ENCODE peak calls at places on chromosome 20, in nine cellular contexts. O is GM23338, Z is neural progenitor cell, R is OCI-LY7, G is PC-3, B is hepatocyte, H is MM.1S, Y is HCT116, M is SK-N-SH. X is an unnamed sample.

GRCh38 chr20:35618372-35619131 is 2.9 kb downstream of the SPAG4 start:
- DNase-seq in M (peak; percentile 37), B (no peak), G (peak; percentile 46), O (peak; percentile 47), Y (no peak), R (peak; percentile 58), H (no peak), Z (peak; percentile 57), X (peak; percentile 62)

GRCh38 chr20:37526238-37526838 is 1.3 kb downstream of the BLCAP start:
- DNase-seq in O (peak; percentile 93), R (peak; percentile 45), M (peak; percentile 82), H (no peak), Z (peak; percentile 77), Y (no peak), B (peak; percentile 64), G (peak; percentile 67), X (peak; percentile 72)

GRCh38 chr20:12153616-12154015 is 235.9 kb downstream of the BTBD3 start:
- DNase-seq in Y (no peak), M (no peak), Z (no peak), R (no peak), G (peak; percentile 81), H (no peak), O (no peak), B (no peak), X (no peak)

GRCh38 chr20:63655249-63655648 is 2.0 kb upstream of the STMN3 start:
- DNase-seq in Y (no peak), O (no peak), H (no peak), Z (no peak), B (no peak), M (no peak), R (no peak), G (no peak), X (no peak)

GRCh38 chr20:38692436-38693411 is 31.6 kb upstream of the SLC32A1 start:
- DNase-seq in Y (peak; percentile 8), Z (peak; percentile 95), G (peak; percentile 80), O (peak; percentile 97), B (peak; percentile 87), R (peak; percentile 60), M (peak; percentile 73), H (peak; percentile 63), X (peak; percentile 66)

GRCh38 chr20:63580796-63581461 is 6.9 kb upstream of the HELZ2 start:
- DNase-seq in Y (peak; percentile 52), M (peak; percentile 52), R (peak; percentile 57), H (peak; percentile 56), B (peak; percentile 58), G (peak; percentile 86), Z (peak; percentile 55), O (peak; percentile 59), X (peak; percentile 49)

GRCh38 chr20:38321959-38322598 is 18.1 kb downstream of the BPI start:
- DNase-seq in R (no peak), H (peak; percentile 21), O (peak; percentile 75), G (peak; percentile 75), B (peak; percentile 79), Z (peak; percentile 75), Y (peak; percentile 26), M (peak; percentile 73), X (peak; percentile 85)

GRCh38 chr20:19210426-19211155 is 1.9 kb upstream of the SLC24A3 start:
- DNase-seq in O (no peak), B (no peak), G (no peak), Y (no peak), M (no peak), Z (no peak), R (no peak), H (no peak), X (peak; percentile 45)

GRCh38 chr20:61629361-61630239 is 377.5 kb downstream of the CDH4 start:
- DNase-seq in Y (no peak), O (no peak), M (peak; percentile 86), G (no peak), H (no peak), Z (no peak), B (no peak), R (no peak), X (no peak)

GRCh38 chr20:14865169-14865568 is 527.8 kb upstream of the FLRT3 start:
- DNase-seq in O (no peak), H (peak; percentile 40), M (no peak), B (no peak), G (peak; percentile 84), R (no peak), Y (no peak), Z (no peak), X (peak; percentile 57)

GRCh38 chr20:54681869-54682268 is 206.5 kb downstream of the DOK5 start:
- DNase-seq in Z (peak; percentile 33), R (no peak), G (no peak), O (no peak), B (no peak), Y (no peak), H (no peak), M (no peak), X (no peak)

GRCh38 chr20:58471161-58471834 is 43.9 kb downstream of the APCDD1L start:
- DNase-seq in Y (no peak), G (no peak), O (no peak), B (peak; percentile 55), H (no peak), Z (no peak), M (peak; percentile 92), R (no peak), X (peak; percentile 6)

GRCh38 chr20:36340593-36340990 is 34.5 kb downstream of the DLGAP4 start:
- DNase-seq in H (no peak), R (no peak), G (peak; percentile 7), B (no peak), Z (no peak), Y (no peak), O (no peak), M (no peak), X (no peak)

GRCh38 chr20:4152696-4153235 is 137.4 kb upstream of the RNF24 start:
- DNase-seq in M (no peak), R (no peak), G (peak; percentile 27), Y (no peak), H (no peak), Z (no peak), O (no peak), B (no peak), X (peak; percentile 56)

GRCh38 chr20:4151342-4151741 is 136.0 kb upstream of the RNF24 start:
- DNase-seq in G (no peak), M (no peak), H (no peak), R (no peak), B (no peak), Y (no peak), O (no peak), Z (no peak), X (no peak)

GRCh38 chr20:4151991-4152695 is 136.8 kb upstream of the RNF24 start:
- DNase-seq in M (no peak), Z (no peak), O (no peak), B (no peak), R (no peak), H (no peak), G (peak; percentile 71), Y (no peak), X (peak; percentile 53)

GRCh38 chr20:4147319-4147718 is 132.0 kb upstream of the RNF24 start:
- DNase-seq in M (no peak), O (no peak), Y (no peak), R (no peak), H (no peak), G (peak; percentile 16), Z (no peak), B (peak; percentile 2), X (no peak)

DNA sequence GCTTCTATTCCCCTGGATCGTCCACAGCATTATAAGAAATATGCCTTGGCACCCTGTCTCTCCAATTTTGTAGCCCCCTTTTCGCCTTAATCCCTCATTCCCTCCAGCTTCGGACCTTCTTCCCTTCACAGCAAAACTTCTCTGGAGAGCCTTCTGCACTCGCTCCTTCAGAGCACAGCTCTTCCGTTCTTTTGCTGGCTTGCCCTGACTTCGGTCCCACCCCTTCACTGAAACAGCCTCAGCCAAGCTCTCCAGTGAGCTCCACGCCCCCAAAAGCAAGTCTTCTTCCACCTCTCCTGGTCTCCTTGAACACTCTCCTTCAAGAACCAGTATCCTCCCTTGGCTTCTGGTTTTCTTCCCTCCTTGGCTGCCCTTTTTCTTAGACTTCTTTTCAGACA is 134.7 kb upstream of the RNF24 start:
- DNase-seq in Z (no peak), O (no peak), H (no peak), G (peak; percentile 41), Y (no peak), R (no peak), M (no peak), B (peak; percentile 58), X (peak; percentile 72)
- TF ChIP-seq EZH2phosphoT487 in Z (no peak), O (no peak), H (no peak), G (no peak), Y (no peak), R (no peak), M (no peak), B (no peak), X (no peak)

DNA sequence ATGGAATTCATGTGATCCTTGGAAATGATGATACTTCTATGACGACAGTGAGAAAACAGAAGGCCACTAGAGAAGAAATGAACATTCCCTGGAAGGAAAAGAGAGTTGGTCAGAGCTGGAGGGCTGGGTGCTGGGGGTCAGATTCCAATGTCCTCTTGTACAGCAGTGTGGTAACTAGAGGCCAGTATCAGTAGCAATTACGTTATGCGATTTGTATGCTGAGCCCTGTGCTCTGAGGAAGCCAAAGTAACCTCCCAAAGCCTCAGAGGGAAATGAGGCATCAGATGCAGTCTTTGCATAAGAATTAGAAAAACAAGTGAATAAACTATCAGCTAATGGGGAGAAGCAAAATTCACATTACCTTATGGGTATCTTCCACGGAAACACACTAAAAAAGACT is 65.5 kb upstream of the SLC4A11 start:
- DNase-seq in R (no peak), O (no peak), B (no peak), G (no peak), Y (no peak), H (no peak), M (no peak), Z (no peak), X (no peak)
- TF ChIP-seq EZH2phosphoT487 in R (no peak), O (no peak), B (no peak), G (no peak), Y (no peak), H (no peak), M (no peak), Z (no peak), X (no peak)

GRCh38 chr20:51447097-51447764 is 95.3 kb downstream of the NFATC2 start:
- DNase-seq in Z (peak; percentile 36), R (no peak), G (peak; percentile 100), B (peak; percentile 79), H (no peak), M (no peak), O (peak; percentile 23), Y (peak; percentile 86), X (peak; percentile 100)
- TF ChIP-seq EZH2phosphoT487 in Z (no peak), R (no peak), G (no peak), B (no peak), H (no peak), M (no peak), O (no peak), Y (no peak), X (no peak)

DNA sequence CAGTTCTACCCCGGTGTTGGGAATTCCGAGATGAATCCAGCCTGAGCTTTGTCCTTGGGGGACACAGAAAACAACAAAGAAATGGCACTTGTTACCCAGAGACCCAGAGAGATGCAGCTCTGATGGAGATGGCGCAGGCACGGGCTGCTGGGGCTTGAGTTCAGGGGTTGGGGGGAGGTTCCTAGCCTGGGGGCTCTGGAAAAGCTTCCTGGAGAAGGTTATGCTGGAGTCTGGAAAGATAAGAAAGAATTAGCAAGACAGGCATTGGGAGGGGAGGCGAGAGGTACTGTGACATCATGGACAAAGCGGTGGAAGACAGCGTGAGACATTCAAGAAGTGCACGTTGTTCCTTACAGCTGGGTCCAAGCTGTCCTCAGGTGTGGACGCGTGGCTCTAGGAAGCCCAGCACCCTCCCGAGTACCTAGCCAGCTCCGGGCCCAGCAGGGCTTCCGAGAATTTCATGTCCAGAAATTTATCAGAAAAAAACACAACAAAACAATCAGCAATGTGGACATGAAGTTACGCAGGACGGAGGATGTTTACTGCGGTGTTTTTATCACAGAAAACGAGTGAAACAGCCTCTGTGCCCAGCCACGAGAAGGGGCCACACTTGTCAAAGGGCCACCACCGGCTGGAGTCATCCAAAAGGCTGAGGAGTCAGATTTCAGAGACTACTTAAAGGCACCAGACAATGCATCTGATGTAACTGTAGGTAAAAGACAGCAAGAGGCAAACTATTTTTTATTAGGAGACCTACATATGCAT is 39.5 kb downstream of the C20orf203 start:
- DNase-seq in B (no peak), G (no peak), M (no peak), Y (no peak), R (no peak), Z (no peak), H (no peak), O (peak; percentile 50), X (peak; percentile 22)
- TF ChIP-seq EZH2phosphoT487 in B (no peak), G (no peak), M (no peak), Y (no peak), R (no peak), Z (no peak), H (no peak), O (no peak), X (no peak)